ENCODE peak calls at places on chromosomes 12 and 14, in nine cellular contexts. Q is AG20443, X is T-helper 1 cell, D is lower leg skin, U is astrocyte of the cerebellum, I is retina, J is NCI-H2107, H is fibroblast of pulmonary artery, C is NCI-H1105 treated with DMSO at 0.1 percent for 48 hours. P is an unnamed sample.

GRCh38 chr12:116384629-116385485 is 107.4 kb upstream of the MED13L start:
- DNase-seq in I (no peak), Q (peak), X (no peak), J (no peak), U (no peak), D (no peak), C (peak), H (peak), P (peak)

GRCh38 chr14:77507762-77508161 is 9.1 kb upstream of the ISM2 start:
- DNase-seq in H (no peak), D (no peak), I (no peak), C (no peak), Q (no peak), J (no peak), U (no peak), X (no peak), P (no peak)

GRCh38 chr12:47672068-47672467 is 33.8 kb downstream of the RPAP3 start:
- DNase-seq in I (no peak), H (no peak), U (no peak), X (no peak), C (no peak), Q (no peak), J (no peak), D (no peak), P (no peak)

GRCh38 chr14:77306406-77307098 is 14.1 kb downstream of the POMT2 start:
- DNase-seq in X (no peak), D (no peak), U (peak), I (no peak), J (no peak), H (no peak), C (no peak), Q (peak), P (no peak)

GRCh38 chr14:86221000-86221399 is 691.1 kb downstream of the FLRT2 start:
- DNase-seq in X (no peak), Q (no peak), J (no peak), D (no peak), H (no peak), I (no peak), C (no peak), U (no peak), P (no peak)

GRCh38 chr14:37588956-37589737 is 5.9 kb downstream of the FOXA1 start:
- DNase-seq in X (no peak), D (no peak), Q (no peak), J (no peak), C (peak), H (no peak), U (no peak), I (peak), P (no peak)

GRCh38 chr14:101071493-101071891 is 168.0 kb upstream of the RTL1 start:
- DNase-seq in X (no peak), H (no peak), C (no peak), J (no peak), Q (no peak), I (no peak), D (no peak), U (no peak), P (no peak)

GRCh38 chr12:13102481-13103195 is 829 bp downstream of the GSG1 start:
- DNase-seq in Q (peak), U (no peak), D (no peak), C (no peak), I (peak), H (peak), X (no peak), J (no peak), P (no peak)

GRCh38 chr14:38553586-38553985 is 297.7 kb upstream of the CLEC14A start:
- DNase-seq in X (no peak), H (peak), D (no peak), C (no peak), U (peak), I (no peak), Q (peak), J (no peak), P (no peak)

GRCh38 chr14:71891970-71892369 is 40.3 kb upstream of the RGS6 start:
- DNase-seq in J (no peak), U (no peak), I (no peak), C (no peak), Q (no peak), H (no peak), D (no peak), X (no peak), P (no peak)